ENCODE peak calls at places on chromosomes 5 and 9, in eight cellular contexts. One of them, this sample, is unnamed. For H3K4me1, the result is how much of the 10 kb centered on the place peaks cover.

GRCh38 chr9:136880651-136881050 is 5.7 kb upstream of the TRAF2 start:
- DNase-seq in HCT116: no peak
- DNase-seq in NT2/D1: no peak
- DNase-seq in colonic mucosa: no peak
- DNase-seq in fibroblast of lung: no peak
- DNase-seq in mesenchymal stem cell: no peak
- DNase-seq in GM23248: no peak
- DNase-seq in IMR-90: no peak
- DNase-seq in this sample: no peak

GRCh38 chr5:53994148-53994547 is 316.2 kb downstream of the ARL15 start:
- DNase-seq in colonic mucosa: no peak
- DNase-seq in NT2/D1: no peak
- DNase-seq in IMR-90: peak
- DNase-seq in HCT116: no peak
- DNase-seq in mesenchymal stem cell: peak
- DNase-seq in fibroblast of lung: peak
- DNase-seq in GM23248: peak
- DNase-seq in this sample: peak

GRCh38 chr9:4831119-4831518 is 38.4 kb downstream of the RCL1 start:
- DNase-seq in colonic mucosa: no peak
- DNase-seq in NT2/D1: no peak
- DNase-seq in mesenchymal stem cell: no peak
- DNase-seq in GM23248: peak
- DNase-seq in HCT116: no peak
- DNase-seq in IMR-90: peak
- DNase-seq in fibroblast of lung: no peak
- DNase-seq in this sample: no peak

GRCh38 chr5:146369691-146370090 is 31.1 kb downstream of the POU4F3 start:
- DNase-seq in IMR-90: peak
- DNase-seq in mesenchymal stem cell: peak
- DNase-seq in colonic mucosa: no peak
- DNase-seq in GM23248: peak
- DNase-seq in NT2/D1: no peak
- DNase-seq in fibroblast of lung: no peak
- DNase-seq in HCT116: no peak
- DNase-seq in this sample: peak

GRCh38 chr5:112886975-112887374 is 25.9 kb downstream of the SRP19 start:
- DNase-seq in GM23248: no peak
- DNase-seq in NT2/D1: no peak
- DNase-seq in mesenchymal stem cell: no peak
- DNase-seq in colonic mucosa: no peak
- DNase-seq in HCT116: no peak
- DNase-seq in fibroblast of lung: no peak
- DNase-seq in IMR-90: no peak
- DNase-seq in this sample: no peak

GRCh38 chr9:116873441-116873840 is 186.3 kb downstream of the TRIM32 start:
- DNase-seq in HCT116: no peak
- DNase-seq in colonic mucosa: no peak
- DNase-seq in NT2/D1: no peak
- DNase-seq in GM23248: no peak
- DNase-seq in IMR-90: no peak
- DNase-seq in mesenchymal stem cell: no peak
- DNase-seq in fibroblast of lung: no peak
- DNase-seq in this sample: no peak

GRCh38 chr5:142973932-142974331 is 203.8 kb downstream of the ARHGAP26 start:
- DNase-seq in colonic mucosa: no peak
- DNase-seq in IMR-90: no peak
- DNase-seq in fibroblast of lung: no peak
- DNase-seq in mesenchymal stem cell: no peak
- DNase-seq in HCT116: no peak
- DNase-seq in NT2/D1: no peak
- DNase-seq in GM23248: no peak
- DNase-seq in this sample: no peak

GRCh38 chr5:142512041-142512679 is 173.7 kb downstream of the FGF1 start:
- DNase-seq in GM23248: peak
- DNase-seq in HCT116: no peak
- DNase-seq in NT2/D1: no peak
- DNase-seq in IMR-90: peak
- DNase-seq in fibroblast of lung: peak
- DNase-seq in colonic mucosa: no peak
- DNase-seq in mesenchymal stem cell: peak
- DNase-seq in this sample: peak

GRCh38 chr5:78735834-78736463 is 87.4 kb upstream of the LHFPL2 start:
- DNase-seq in fibroblast of lung: no peak
- DNase-seq in IMR-90: no peak
- DNase-seq in colonic mucosa: no peak
- DNase-seq in mesenchymal stem cell: no peak
- DNase-seq in GM23248: no peak
- DNase-seq in NT2/D1: no peak
- DNase-seq in HCT116: no peak
- DNase-seq in this sample: no peak

GRCh38 chr5:2021484-2022176 is 138.9 kb upstream of the IRX4 start:
- DNase-seq in colonic mucosa: no peak
- DNase-seq in mesenchymal stem cell: no peak
- DNase-seq in HCT116: no peak
- DNase-seq in IMR-90: no peak
- DNase-seq in GM23248: no peak
- DNase-seq in NT2/D1: no peak
- DNase-seq in fibroblast of lung: no peak
- DNase-seq in this sample: no peak

DNA sequence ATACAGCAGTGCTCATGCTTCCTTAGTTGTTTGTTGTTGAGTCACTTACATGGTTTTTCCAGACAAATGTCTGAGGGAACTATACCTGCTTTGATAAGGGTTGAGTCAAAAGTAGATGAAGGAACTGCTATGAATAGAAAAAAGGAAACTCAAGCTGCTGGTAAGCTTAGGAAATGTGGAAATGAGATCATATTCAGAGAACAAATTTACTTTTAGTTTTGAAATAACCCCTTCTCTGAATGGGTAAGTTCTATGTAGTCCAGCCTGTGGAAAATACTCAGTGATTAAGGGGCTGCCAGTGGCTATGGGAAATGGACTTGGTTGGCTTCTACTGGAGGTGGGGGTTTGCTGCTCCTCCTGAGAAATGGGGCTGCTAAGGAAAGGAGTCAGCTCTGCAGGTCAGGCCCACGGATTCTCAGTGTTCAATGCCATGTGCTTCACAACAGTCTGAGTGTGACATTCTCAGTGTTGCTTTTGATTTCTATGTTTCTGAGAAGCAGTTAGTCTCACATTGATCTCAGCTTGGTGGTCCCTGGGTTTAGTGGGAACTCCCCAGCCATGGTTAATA is 47.7 kb upstream of the GLRX start:
- DNase-seq in IMR-90: peak
- DNase-seq in colonic mucosa: no peak
- DNase-seq in NT2/D1: no peak
- DNase-seq in fibroblast of lung: no peak
- DNase-seq in GM23248: peak
- DNase-seq in HCT116: no peak
- DNase-seq in mesenchymal stem cell: peak
- DNase-seq in this sample: peak
- H3K9ac ChIP-seq in IMR-90: peak
- H3K9ac ChIP-seq in colonic mucosa: no peak
- H3K9ac ChIP-seq in NT2/D1: no peak
- H3K9ac ChIP-seq in fibroblast of lung: no peak
- H3K9ac ChIP-seq in GM23248: peak
- H3K9ac ChIP-seq in HCT116: no peak
- H3K9ac ChIP-seq in mesenchymal stem cell: peak
- H3K9ac ChIP-seq in this sample: peak

DNA sequence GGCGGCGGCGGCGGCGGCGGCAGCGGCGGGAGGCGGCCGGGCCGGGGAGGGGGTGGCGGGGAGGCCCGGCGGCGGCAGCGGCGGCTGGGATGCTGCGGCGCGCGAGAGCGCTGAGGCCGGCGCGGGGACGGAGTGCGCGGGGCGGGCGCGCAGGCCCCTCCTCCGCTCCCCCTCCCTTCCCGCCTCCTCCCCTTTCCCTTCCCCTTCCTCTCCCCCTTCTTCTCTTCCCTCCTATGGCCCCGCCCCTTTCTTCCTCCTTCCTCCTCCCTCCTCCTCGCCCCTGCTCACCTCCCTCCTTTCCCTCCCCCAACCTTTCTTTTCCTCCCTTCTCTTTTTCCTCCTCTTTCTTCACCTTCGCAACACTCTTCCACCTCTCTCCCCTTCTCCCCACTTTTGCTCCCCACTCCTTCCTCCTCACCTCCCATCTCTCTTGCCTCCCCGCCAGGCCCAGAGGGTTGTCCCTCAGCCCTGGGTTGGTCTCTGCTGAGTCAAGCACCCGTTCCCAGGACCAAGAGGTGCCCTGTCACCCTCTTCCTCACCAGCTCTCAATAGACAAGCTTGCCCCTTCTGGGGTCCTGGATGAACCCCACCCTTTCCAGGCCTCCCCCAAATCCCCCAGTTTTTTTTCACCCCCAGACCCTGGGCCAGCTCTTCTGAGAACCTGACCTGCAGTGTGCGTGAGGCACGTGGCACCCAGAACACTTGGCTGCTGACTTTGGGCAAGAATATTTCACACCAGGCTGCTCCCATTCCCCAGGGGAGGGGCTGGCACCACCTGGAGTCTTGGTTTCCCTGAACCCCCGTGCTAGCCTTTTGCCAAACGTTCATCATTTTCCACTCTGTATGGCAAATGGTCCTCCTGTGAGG is at the start of gene SEMA4D:
- DNase-seq in IMR-90: peak
- DNase-seq in fibroblast of lung: peak
- DNase-seq in mesenchymal stem cell: peak
- DNase-seq in HCT116: peak
- DNase-seq in colonic mucosa: peak
- DNase-seq in GM23248: peak
- DNase-seq in NT2/D1: peak
- DNase-seq in this sample: peak
- H3K4me1 ChIP-seq in IMR-90: under half
- H3K4me1 ChIP-seq in fibroblast of lung: under half
- H3K4me1 ChIP-seq in mesenchymal stem cell: under half
- H3K4me1 ChIP-seq in HCT116: under half
- H3K4me1 ChIP-seq in colonic mucosa: under half
- H3K4me1 ChIP-seq in GM23248: under half
- H3K4me1 ChIP-seq in NT2/D1: under half
- H3K4me1 ChIP-seq in this sample: under half

DNA sequence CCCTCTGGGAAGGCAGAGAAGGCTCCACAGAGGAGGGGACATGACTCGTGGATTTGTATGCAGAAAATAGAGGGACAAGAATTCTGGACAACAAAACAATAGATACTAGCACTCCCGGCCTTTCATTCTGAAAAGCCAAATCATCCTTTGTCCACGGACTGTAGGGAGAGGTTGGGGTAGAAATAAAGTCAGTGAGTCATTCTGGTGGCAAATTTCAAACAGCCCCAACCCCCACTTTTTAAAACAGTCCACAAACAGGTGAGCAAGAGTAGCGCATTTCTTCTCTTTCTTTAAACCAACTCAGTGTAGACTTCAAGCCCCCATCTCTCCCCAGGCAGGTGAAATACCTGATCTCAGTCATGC is 56.1 kb downstream of the PTPDC1 start:
- DNase-seq in HCT116: no peak
- DNase-seq in mesenchymal stem cell: no peak
- DNase-seq in GM23248: no peak
- DNase-seq in colonic mucosa: no peak
- DNase-seq in fibroblast of lung: no peak
- DNase-seq in IMR-90: no peak
- DNase-seq in NT2/D1: no peak
- DNase-seq in this sample: no peak
- H3K4me3 ChIP-seq in HCT116: peak
- H3K4me3 ChIP-seq in mesenchymal stem cell: peak
- H3K4me3 ChIP-seq in GM23248: peak
- H3K4me3 ChIP-seq in colonic mucosa: no peak
- H3K4me3 ChIP-seq in fibroblast of lung: no peak
- H3K4me3 ChIP-seq in IMR-90: no peak
- H3K4me3 ChIP-seq in NT2/D1: no peak
- H3K4me3 ChIP-seq in this sample: peak

GRCh38 chr9:74334308-74334707 is 162.8 kb upstream of the RORB start:
- DNase-seq in HCT116: no peak
- DNase-seq in mesenchymal stem cell: no peak
- DNase-seq in GM23248: no peak
- DNase-seq in colonic mucosa: no peak
- DNase-seq in IMR-90: no peak
- DNase-seq in fibroblast of lung: no peak
- DNase-seq in NT2/D1: no peak
- DNase-seq in this sample: no peak
- H3K9ac ChIP-seq in HCT116: no peak
- H3K9ac ChIP-seq in mesenchymal stem cell: no peak
- H3K9ac ChIP-seq in GM23248: no peak
- H3K9ac ChIP-seq in colonic mucosa: no peak
- H3K9ac ChIP-seq in IMR-90: no peak
- H3K9ac ChIP-seq in fibroblast of lung: no peak
- H3K9ac ChIP-seq in NT2/D1: no peak
- H3K9ac ChIP-seq in this sample: no peak